ENCODE peak calls at places on chromosomes 5 and 9, in nine cellular contexts. O is cardiac muscle cell; I is NCI-H524; X is stimulated activated CD8-positive, alpha-beta memory T cell treated with anti-CD3 and anti-CD28 coated beads, Interleukin-4, amount 100 ng/mL, for 48 hours; E is T1000; S is substantia nigra; B is head of caudate nucleus; T is foreskin fibroblast; P is ELR. C is an unnamed sample.

GRCh38 chr9:21559402-21560280 is 77.5 kb upstream of the IFNE start:
- DNase-seq in I (peak; percentile 38), P (peak; percentile 84), S (no peak), X (peak; percentile 60), O (peak; percentile 83), B (peak; percentile 12), E (peak; percentile 20), T (peak; percentile 89), C (peak; percentile 11)

GRCh38 chr9:91532325-91532724 is 108.7 kb upstream of the NFIL3 start:
- DNase-seq in X (no peak), E (no peak), S (no peak), O (peak; percentile 25), P (peak; percentile 27), B (no peak), I (no peak), T (no peak), C (no peak)

GRCh38 chr9:95188459-95188858 is 129.1 kb downstream of the FANCC start:
- DNase-seq in S (no peak), B (no peak), X (no peak), O (peak; percentile 69), I (no peak), E (no peak), P (no peak), T (no peak), C (no peak)

GRCh38 chr5:142906863-142907671 is 136.9 kb downstream of the ARHGAP26 start:
- DNase-seq in E (no peak), S (no peak), X (no peak), B (peak; percentile 22), T (peak; percentile 80), O (peak; percentile 60), P (no peak), I (peak; percentile 83), C (no peak)

GRCh38 chr9:120755827-120756434 is 37.3 kb downstream of the FBXW2 start:
- DNase-seq in B (peak; percentile 73), S (peak; percentile 44), O (peak; percentile 55), X (peak; percentile 79), I (peak; percentile 71), E (peak; percentile 1), P (peak; percentile 66), T (peak; percentile 73), C (peak; percentile 60)

GRCh38 chr5:75611324-75612210 is at the start of gene ANKDD1B:
- DNase-seq in X (peak; percentile 31), B (peak; percentile 56), E (no peak), S (peak; percentile 2), T (peak; percentile 69), P (peak; percentile 61), O (peak; percentile 55), I (peak; percentile 43), C (no peak)

GRCh38 chr5:156497816-156498215 is 170.9 kb downstream of the SGCD start:
- DNase-seq in I (no peak), X (no peak), E (no peak), O (no peak), B (no peak), S (no peak), T (peak; percentile 34), P (no peak), C (no peak)

GRCh38 chr5:179605026-179605833 is 18.2 kb downstream of the HNRNPH1 start:
- DNase-seq in I (no peak), X (no peak), T (peak; percentile 86), B (no peak), S (no peak), E (no peak), O (no peak), P (no peak), C (no peak)

GRCh38 chr9:137787376-137787775 is 90.2 kb upstream of the CACNA1B start:
- DNase-seq in O (no peak), P (no peak), I (no peak), T (no peak), X (no peak), E (no peak), B (peak; percentile 30), S (no peak), C (no peak)

GRCh38 chr9:79173932-79174331 is 397.8 kb upstream of the TLE4 start:
- DNase-seq in S (no peak), E (no peak), B (no peak), O (no peak), P (no peak), X (no peak), T (no peak), I (no peak), C (no peak)

GRCh38 chr5:156402387-156402921 is 75.5 kb downstream of the SGCD start:
- DNase-seq in B (peak; percentile 15), T (no peak), P (no peak), X (peak; percentile 39), E (no peak), I (peak; percentile 17), S (no peak), O (no peak), C (peak; percentile 10)

GRCh38 chr5:158616707-158617106 is 483.0 kb downstream of the EBF1 start:
- DNase-seq in B (no peak), I (no peak), E (no peak), X (no peak), P (no peak), T (no peak), S (no peak), O (no peak), C (no peak)

GRCh38 chr9:124724415-124725067 is 46.6 kb downstream of the NR6A1 start:
- DNase-seq in P (no peak), E (no peak), B (no peak), O (no peak), I (no peak), T (peak; percentile 21), S (no peak), X (no peak), C (no peak)

GRCh38 chr5:177495243-177496060 is 2.0 kb downstream of the PDLIM7 start:
- DNase-seq in E (peak; percentile 51), X (no peak), B (no peak), P (peak; percentile 85), O (peak; percentile 96), S (no peak), I (no peak), T (peak; percentile 95), C (no peak)

GRCh38 chr5:133892306-133892705 is 76.1 kb downstream of the C5orf15 start:
- DNase-seq in T (no peak), S (no peak), O (no peak), P (no peak), X (no peak), E (no peak), I (no peak), B (no peak), C (no peak)

GRCh38 chr9:120925535-120926396 is 830 bp downstream of the TRAF1 start:
- DNase-seq in B (no peak), O (peak; percentile 87), I (no peak), X (peak; percentile 90), T (peak; percentile 92), S (no peak), E (peak; percentile 76), P (peak; percentile 95), C (no peak)

GRCh38 chr5:126274819-126275218 is 148.4 kb upstream of the GRAMD2B start:
- DNase-seq in S (no peak), I (no peak), O (no peak), T (no peak), X (no peak), P (no peak), E (no peak), B (no peak), C (no peak)

GRCh38 chr9:123942542-123942941 is 12.6 kb upstream of the DENND1A start:
- DNase-seq in S (no peak), O (no peak), T (no peak), X (no peak), I (no peak), E (no peak), P (no peak), B (no peak), C (no peak)